ENCODE peak calls at places on chromosomes 2 and 18, in ten cellular contexts. One of them, this sample, is unnamed.

GRCh38 chr2:83394134-83394965 is 1064.7 kb downstream of the SUCLG1 start:
- DNase-seq in tibial artery: no peak
- DNase-seq in HL-60: no peak
- DNase-seq in stomach: no peak
- DNase-seq in fibroblast of lung: peak
- DNase-seq in cardiac muscle cell: no peak
- DNase-seq in A549: no peak
- DNase-seq in transverse colon: no peak
- DNase-seq in PC-3: no peak
- DNase-seq in astrocyte of the cerebellum: peak
- DNase-seq in this sample: no peak

GRCh38 chr2:9753276-9753600 is 90.0 kb upstream of the TAF1B start:
- DNase-seq in tibial artery: peak
- DNase-seq in HL-60: peak
- DNase-seq in stomach: peak
- DNase-seq in fibroblast of lung: peak
- DNase-seq in cardiac muscle cell: peak
- DNase-seq in A549: peak
- DNase-seq in transverse colon: peak
- DNase-seq in PC-3: peak
- DNase-seq in astrocyte of the cerebellum: peak
- DNase-seq in this sample: peak

GRCh38 chr2:28165087-28165652 is 227.5 kb upstream of the FOSL2 start:
- DNase-seq in tibial artery: no peak
- DNase-seq in HL-60: no peak
- DNase-seq in stomach: no peak
- DNase-seq in fibroblast of lung: peak
- DNase-seq in cardiac muscle cell: peak
- DNase-seq in A549: no peak
- DNase-seq in transverse colon: no peak
- DNase-seq in PC-3: no peak
- DNase-seq in astrocyte of the cerebellum: no peak
- DNase-seq in this sample: no peak

GRCh38 chr18:57843403-57843802 is 40.3 kb upstream of the ATP8B1 start:
- DNase-seq in tibial artery: no peak
- DNase-seq in HL-60: no peak
- DNase-seq in stomach: no peak
- DNase-seq in fibroblast of lung: no peak
- DNase-seq in cardiac muscle cell: no peak
- DNase-seq in A549: no peak
- DNase-seq in transverse colon: no peak
- DNase-seq in PC-3: no peak
- DNase-seq in astrocyte of the cerebellum: no peak
- DNase-seq in this sample: no peak

GRCh38 chr2:143347303-143347702 is 218.1 kb downstream of the ARHGAP15 start:
- DNase-seq in tibial artery: no peak
- DNase-seq in HL-60: no peak
- DNase-seq in stomach: no peak
- DNase-seq in fibroblast of lung: no peak
- DNase-seq in cardiac muscle cell: no peak
- DNase-seq in A549: no peak
- DNase-seq in transverse colon: no peak
- DNase-seq in PC-3: no peak
- DNase-seq in astrocyte of the cerebellum: no peak
- DNase-seq in this sample: no peak

GRCh38 chr18:58892536-58892935 is 27.9 kb downstream of the ZNF532 start:
- DNase-seq in tibial artery: no peak
- DNase-seq in HL-60: no peak
- DNase-seq in stomach: no peak
- DNase-seq in fibroblast of lung: no peak
- DNase-seq in cardiac muscle cell: no peak
- DNase-seq in A549: no peak
- DNase-seq in transverse colon: no peak
- DNase-seq in PC-3: no peak
- DNase-seq in astrocyte of the cerebellum: no peak
- DNase-seq in this sample: no peak

GRCh38 chr18:50293039-50293438 is 5.5 kb upstream of the CXXC1 start:
- DNase-seq in tibial artery: no peak
- DNase-seq in HL-60: no peak
- DNase-seq in stomach: no peak
- DNase-seq in fibroblast of lung: no peak
- DNase-seq in cardiac muscle cell: no peak
- DNase-seq in A549: no peak
- DNase-seq in transverse colon: no peak
- DNase-seq in PC-3: no peak
- DNase-seq in astrocyte of the cerebellum: no peak
- DNase-seq in this sample: no peak

GRCh38 chr2:24382363-24383021 is 22.2 kb upstream of the ITSN2 start:
- DNase-seq in tibial artery: peak
- DNase-seq in HL-60: no peak
- DNase-seq in stomach: peak
- DNase-seq in fibroblast of lung: peak
- DNase-seq in cardiac muscle cell: peak
- DNase-seq in A549: peak
- DNase-seq in transverse colon: peak
- DNase-seq in PC-3: peak
- DNase-seq in astrocyte of the cerebellum: peak
- DNase-seq in this sample: peak

DNA sequence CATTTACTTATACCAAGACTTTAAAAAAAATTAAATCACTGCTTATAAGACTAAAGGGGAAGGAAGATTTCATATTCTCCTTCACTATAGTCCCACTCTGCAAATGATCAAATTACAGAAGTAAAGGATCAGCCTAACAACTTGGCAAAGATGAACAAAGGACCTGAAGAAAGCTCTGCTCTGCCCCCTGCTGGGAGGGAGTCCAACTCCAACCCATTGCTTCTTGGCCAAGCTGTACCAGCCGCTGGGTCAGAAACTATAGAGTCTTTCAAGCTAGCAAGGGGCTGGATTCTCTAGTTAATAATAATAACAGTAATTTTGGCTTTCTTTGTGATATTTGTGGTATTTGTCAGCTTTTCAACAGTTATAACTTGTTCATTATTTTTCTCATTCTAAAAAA is 927.0 kb upstream of the CRIM1 start:
- DNase-seq in tibial artery: no peak
- DNase-seq in HL-60: no peak
- DNase-seq in stomach: peak
- DNase-seq in fibroblast of lung: peak
- DNase-seq in cardiac muscle cell: peak
- DNase-seq in A549: peak
- DNase-seq in transverse colon: peak
- DNase-seq in PC-3: peak
- DNase-seq in astrocyte of the cerebellum: peak
- DNase-seq in this sample: peak
- TF ChIP-seq CTCF in tibial artery: no peak
- TF ChIP-seq CTCF in HL-60: peak
- TF ChIP-seq CTCF in stomach: no peak
- TF ChIP-seq CTCF in fibroblast of lung: no peak
- TF ChIP-seq CTCF in cardiac muscle cell: peak
- TF ChIP-seq CTCF in A549: peak
- TF ChIP-seq CTCF in transverse colon: peak
- TF ChIP-seq CTCF in PC-3: peak
- TF ChIP-seq CTCF in astrocyte of the cerebellum: peak
- TF ChIP-seq CTCF in this sample: peak

GRCh38 chr2:54558976-54559410 is 102.9 kb downstream of the SPTBN1 start:
- DNase-seq in tibial artery: no peak
- DNase-seq in HL-60: no peak
- DNase-seq in stomach: no peak
- DNase-seq in fibroblast of lung: no peak
- DNase-seq in cardiac muscle cell: no peak
- DNase-seq in A549: no peak
- DNase-seq in transverse colon: no peak
- DNase-seq in PC-3: no peak
- DNase-seq in astrocyte of the cerebellum: no peak
- DNase-seq in this sample: no peak

GRCh38 chr2:54557211-54557600 is 101.1 kb downstream of the SPTBN1 start:
- DNase-seq in tibial artery: no peak
- DNase-seq in HL-60: no peak
- DNase-seq in stomach: no peak
- DNase-seq in fibroblast of lung: no peak
- DNase-seq in cardiac muscle cell: no peak
- DNase-seq in A549: no peak
- DNase-seq in transverse colon: no peak
- DNase-seq in PC-3: no peak
- DNase-seq in astrocyte of the cerebellum: no peak
- DNase-seq in this sample: no peak

GRCh38 chr2:54558188-54558975 is 102.3 kb downstream of the SPTBN1 start:
- DNase-seq in tibial artery: peak
- DNase-seq in HL-60: peak
- DNase-seq in stomach: peak
- DNase-seq in fibroblast of lung: peak
- DNase-seq in cardiac muscle cell: peak
- DNase-seq in A549: peak
- DNase-seq in transverse colon: peak
- DNase-seq in PC-3: peak
- DNase-seq in astrocyte of the cerebellum: no peak
- DNase-seq in this sample: peak

GRCh38 chr2:54556659-54557121 is 100.6 kb downstream of the SPTBN1 start:
- DNase-seq in tibial artery: no peak
- DNase-seq in HL-60: no peak
- DNase-seq in stomach: no peak
- DNase-seq in fibroblast of lung: peak
- DNase-seq in cardiac muscle cell: peak
- DNase-seq in A549: no peak
- DNase-seq in transverse colon: no peak
- DNase-seq in PC-3: no peak
- DNase-seq in astrocyte of the cerebellum: peak
- DNase-seq in this sample: no peak

DNA sequence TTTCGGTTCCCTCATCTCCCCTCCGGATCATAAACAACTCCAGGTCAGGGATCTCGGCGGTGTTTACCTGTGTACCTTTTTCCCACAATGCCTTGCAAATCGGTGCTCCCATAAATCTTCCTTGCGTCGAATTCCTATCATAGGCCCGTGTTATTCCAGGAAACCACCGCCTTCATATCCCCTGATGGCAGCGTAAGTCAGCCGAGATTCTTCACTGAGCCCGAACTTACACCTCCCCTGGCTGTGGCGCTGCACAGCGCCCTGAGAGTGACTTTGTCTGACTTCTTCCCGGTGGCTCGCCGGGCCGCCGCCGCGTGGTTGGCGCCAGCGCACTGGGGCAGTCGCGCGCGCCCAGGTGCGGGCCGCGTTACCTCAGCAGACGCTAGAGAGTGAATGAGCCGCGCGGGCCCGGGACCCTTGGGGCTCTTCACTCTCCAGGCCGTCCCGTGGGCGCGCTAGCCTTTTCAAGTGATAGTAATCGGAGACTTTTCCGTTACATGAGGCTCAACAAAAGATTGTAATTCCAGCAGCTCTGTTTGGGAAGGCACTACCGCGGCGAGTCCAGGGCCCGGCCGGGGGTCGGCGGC is 101.6 kb downstream of the SPTBN1 start:
- DNase-seq in tibial artery: peak
- DNase-seq in HL-60: no peak
- DNase-seq in stomach: peak
- DNase-seq in fibroblast of lung: peak
- DNase-seq in cardiac muscle cell: peak
- DNase-seq in A549: peak
- DNase-seq in transverse colon: peak
- DNase-seq in PC-3: peak
- DNase-seq in astrocyte of the cerebellum: no peak
- DNase-seq in this sample: peak
- TF ChIP-seq CTCF in tibial artery: no peak
- TF ChIP-seq CTCF in HL-60: no peak
- TF ChIP-seq CTCF in stomach: no peak
- TF ChIP-seq CTCF in fibroblast of lung: no peak
- TF ChIP-seq CTCF in cardiac muscle cell: no peak
- TF ChIP-seq CTCF in A549: no peak
- TF ChIP-seq CTCF in transverse colon: no peak
- TF ChIP-seq CTCF in PC-3: peak
- TF ChIP-seq CTCF in astrocyte of the cerebellum: peak
- TF ChIP-seq CTCF in this sample: no peak

GRCh38 chr2:100207411-100207885 is 65.1 kb upstream of the AFF3 start:
- DNase-seq in tibial artery: no peak
- DNase-seq in HL-60: no peak
- DNase-seq in stomach: no peak
- DNase-seq in fibroblast of lung: no peak
- DNase-seq in cardiac muscle cell: no peak
- DNase-seq in A549: no peak
- DNase-seq in transverse colon: no peak
- DNase-seq in PC-3: no peak
- DNase-seq in astrocyte of the cerebellum: no peak
- DNase-seq in this sample: no peak
- TF ChIP-seq CTCF in tibial artery: no peak
- TF ChIP-seq CTCF in HL-60: no peak
- TF ChIP-seq CTCF in stomach: no peak
- TF ChIP-seq CTCF in fibroblast of lung: no peak
- TF ChIP-seq CTCF in cardiac muscle cell: no peak
- TF ChIP-seq CTCF in A549: no peak
- TF ChIP-seq CTCF in transverse colon: no peak
- TF ChIP-seq CTCF in PC-3: no peak
- TF ChIP-seq CTCF in astrocyte of the cerebellum: no peak
- TF ChIP-seq CTCF in this sample: no peak

GRCh38 chr2:2296400-2296799 is 34.7 kb downstream of the MYT1L start:
- DNase-seq in tibial artery: no peak
- DNase-seq in HL-60: no peak
- DNase-seq in stomach: no peak
- DNase-seq in fibroblast of lung: no peak
- DNase-seq in cardiac muscle cell: no peak
- DNase-seq in A549: no peak
- DNase-seq in transverse colon: no peak
- DNase-seq in PC-3: no peak
- DNase-seq in astrocyte of the cerebellum: no peak
- DNase-seq in this sample: no peak

GRCh38 chr2:2294183-2294675 is 36.8 kb downstream of the MYT1L start:
- DNase-seq in tibial artery: no peak
- DNase-seq in HL-60: no peak
- DNase-seq in stomach: no peak
- DNase-seq in fibroblast of lung: no peak
- DNase-seq in cardiac muscle cell: no peak
- DNase-seq in A549: no peak
- DNase-seq in transverse colon: no peak
- DNase-seq in PC-3: no peak
- DNase-seq in astrocyte of the cerebellum: no peak
- DNase-seq in this sample: no peak

GRCh38 chr2:2293527-2294089 is 37.5 kb downstream of the MYT1L start:
- DNase-seq in tibial artery: no peak
- DNase-seq in HL-60: no peak
- DNase-seq in stomach: no peak
- DNase-seq in fibroblast of lung: no peak
- DNase-seq in cardiac muscle cell: no peak
- DNase-seq in A549: no peak
- DNase-seq in transverse colon: no peak
- DNase-seq in PC-3: no peak
- DNase-seq in astrocyte of the cerebellum: no peak
- DNase-seq in this sample: no peak

GRCh38 chr2:2292381-2292780 is 38.7 kb downstream of the MYT1L start:
- DNase-seq in tibial artery: no peak
- DNase-seq in HL-60: no peak
- DNase-seq in stomach: no peak
- DNase-seq in fibroblast of lung: no peak
- DNase-seq in cardiac muscle cell: no peak
- DNase-seq in A549: no peak
- DNase-seq in transverse colon: no peak
- DNase-seq in PC-3: no peak
- DNase-seq in astrocyte of the cerebellum: no peak
- DNase-seq in this sample: no peak

DNA sequence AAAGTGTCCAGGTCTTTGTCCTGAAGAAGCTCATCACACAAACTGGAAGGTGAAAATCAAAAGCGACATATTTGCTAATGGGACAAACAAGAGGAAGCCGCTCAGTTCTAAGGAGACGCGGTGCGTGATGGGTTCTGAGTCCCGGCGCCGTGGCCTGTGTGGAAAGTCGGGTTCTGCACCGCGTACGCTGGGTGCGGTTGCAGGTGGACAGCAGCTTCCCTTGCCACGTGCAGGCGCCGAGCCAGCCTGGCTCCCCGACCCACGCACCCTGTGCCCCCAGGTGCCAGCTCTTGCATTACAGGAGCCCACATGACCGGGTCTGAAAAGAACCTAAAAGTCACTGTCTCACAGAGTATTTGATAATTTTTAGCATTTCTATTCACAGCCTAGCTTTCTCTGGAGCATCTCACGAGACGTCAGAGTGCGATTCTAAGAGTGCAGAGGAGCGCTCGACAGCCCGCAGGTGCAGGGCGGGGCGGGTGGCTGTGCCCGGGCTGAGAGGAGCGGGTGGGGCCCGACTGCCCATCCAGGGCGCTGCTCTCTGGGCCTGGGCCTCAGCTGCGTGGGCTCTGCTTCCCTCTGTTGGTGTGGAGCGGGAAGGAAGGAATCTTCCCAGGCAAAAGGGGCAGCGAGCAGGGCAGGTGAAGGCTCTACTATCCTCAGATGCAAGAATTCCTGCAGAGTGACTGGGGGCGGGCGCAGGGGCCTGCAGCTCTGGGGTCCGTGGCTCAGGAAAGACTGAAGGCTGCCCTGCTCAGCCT is 39.4 kb downstream of the MYT1L start:
- DNase-seq in tibial artery: no peak
- DNase-seq in HL-60: no peak
- DNase-seq in stomach: no peak
- DNase-seq in fibroblast of lung: no peak
- DNase-seq in cardiac muscle cell: no peak
- DNase-seq in A549: peak
- DNase-seq in transverse colon: no peak
- DNase-seq in PC-3: peak
- DNase-seq in astrocyte of the cerebellum: no peak
- DNase-seq in this sample: no peak
- TF ChIP-seq CTCF in tibial artery: no peak
- TF ChIP-seq CTCF in HL-60: no peak
- TF ChIP-seq CTCF in stomach: no peak
- TF ChIP-seq CTCF in fibroblast of lung: no peak
- TF ChIP-seq CTCF in cardiac muscle cell: no peak
- TF ChIP-seq CTCF in A549: no peak
- TF ChIP-seq CTCF in transverse colon: no peak
- TF ChIP-seq CTCF in PC-3: peak
- TF ChIP-seq CTCF in astrocyte of the cerebellum: peak
- TF ChIP-seq CTCF in this sample: no peak